ENCODE peak calls at places on chromosomes 5 and 9, in eight cellular contexts. Y is BJ, W is GM06990, Z is fibroblast of pulmonary artery, V is suprapubic skin, D is AG10803, U is cardiac fibroblast, E is neural progenitor cell. S is an unnamed sample.

GRCh38 chr9:126842220-126842842 is 18.1 kb upstream of the ZBTB34 start:
- DNase-seq in Y (no peak), W (no peak), Z (no peak), V (no peak), D (no peak), U (no peak), E (no peak), S (no peak)

GRCh38 chr5:88732181-88732633 is 150.8 kb downstream of the MEF2C start:
- DNase-seq in Y (no peak), W (peak; percentile 80), Z (peak; percentile 27), V (no peak), D (peak; percentile 69), U (peak; percentile 8), E (no peak), S (no peak)

GRCh38 chr9:136558373-136558772 is 12.5 kb upstream of the NOTCH1 start:
- DNase-seq in Y (no peak), W (no peak), Z (no peak), V (no peak), D (no peak), U (no peak), E (no peak), S (no peak)

GRCh38 chr9:115739096-115739875 is 414.3 kb upstream of the PAPPA start:
- DNase-seq in Y (no peak), W (no peak), Z (peak; percentile 52), V (no peak), D (peak; percentile 40), U (peak; percentile 44), E (no peak), S (peak; percentile 63)

GRCh38 chr9:98706651-98707103 is 2.1 kb downstream of the GABBR2 start:
- DNase-seq in Y (no peak), W (no peak), Z (peak; percentile 61), V (no peak), D (peak; percentile 49), U (peak; percentile 36), E (no peak), S (peak; percentile 25)

GRCh38 chr5:91556-92263 is at the start of gene PLEKHG4B:
- DNase-seq in Y (no peak), W (no peak), Z (no peak), V (peak; percentile 74), D (no peak), U (no peak), E (peak; percentile 93), S (no peak)

GRCh38 chr5:78537821-78538220 is 110.8 kb downstream of the LHFPL2 start:
- DNase-seq in Y (no peak), W (no peak), Z (peak; percentile 78), V (no peak), D (peak; percentile 62), U (peak; percentile 80), E (peak; percentile 64), S (peak; percentile 93)

GRCh38 chr5:42751044-42751443 is 5.6 kb upstream of the CCDC152 start:
- DNase-seq in Y (no peak), W (no peak), Z (no peak), V (no peak), D (no peak), U (no peak), E (peak; percentile 2), S (peak; percentile 43)

GRCh38 chr5:149860801-149861322 is 83.7 kb downstream of the PDE6A start:
- DNase-seq in Y (no peak), W (peak; percentile 48), Z (peak; percentile 58), V (no peak), D (no peak), U (peak; percentile 48), E (no peak), S (peak; percentile 85)

GRCh38 chr5:103866169-103866568 is 303.6 kb upstream of the NUDT12 start:
- DNase-seq in Y (no peak), W (no peak), Z (no peak), V (no peak), D (no peak), U (no peak), E (no peak), S (no peak)

DNA sequence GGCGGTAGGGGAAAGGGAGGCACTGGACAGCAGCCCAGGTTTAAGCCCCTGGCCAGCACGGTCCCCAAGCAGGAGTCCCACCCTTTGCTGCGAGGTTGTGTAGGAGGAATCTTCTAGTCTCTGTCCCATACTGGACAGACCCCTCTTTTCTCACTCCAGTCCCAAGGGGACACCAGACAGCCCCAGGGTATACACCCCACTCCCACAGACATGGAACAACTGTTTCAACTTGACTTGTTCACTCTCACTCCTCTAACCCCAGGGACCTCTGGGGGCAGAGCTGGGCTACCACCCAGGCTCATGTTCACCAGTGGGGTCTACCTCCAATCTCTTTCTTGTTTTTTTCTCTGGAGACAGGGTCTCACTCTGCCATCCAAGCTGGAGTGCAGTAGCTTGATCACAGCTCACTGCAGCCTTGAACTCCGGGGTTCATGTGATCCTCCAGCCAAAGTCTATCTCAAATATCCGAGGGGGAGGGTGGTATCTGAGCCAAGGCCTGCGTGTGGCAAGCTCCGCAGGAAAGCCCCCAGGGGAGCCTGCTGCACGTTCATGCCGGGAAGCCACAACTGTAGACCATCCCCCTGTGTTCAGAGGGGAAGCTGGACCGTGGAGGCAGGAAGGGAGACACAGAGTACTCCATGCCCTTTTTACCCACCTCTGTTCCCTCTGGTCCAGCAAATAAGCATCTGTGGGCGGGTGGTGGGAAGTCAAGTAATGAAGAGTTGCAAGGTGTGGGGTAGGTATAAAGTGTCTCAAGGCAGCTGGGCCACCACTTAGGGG is 1.8 kb downstream of the PTGES2 start:
- DNase-seq in Y (no peak), W (no peak), Z (no peak), V (no peak), D (no peak), U (peak; percentile 44), E (no peak), S (no peak)
- H3K4me3 ChIP-seq in Y (no peak overlapping the region), W (peak overlapping the region; percentile 91), Z (peak overlapping the region; percentile 3), V (peak overlapping the region; percentile 98), D (peak overlapping the region; percentile 17), U (no peak overlapping the region), E (no peak overlapping the region), S (peak overlapping the region; percentile 13)

GRCh38 chr5:174563899-174564298 is 160.5 kb upstream of the MSX2 start:
- DNase-seq in Y (no peak), W (no peak), Z (no peak), V (peak; percentile 53), D (no peak), U (no peak), E (no peak), S (no peak)

GRCh38 chr5:174571662-174572397 is 152.6 kb upstream of the MSX2 start:
- DNase-seq in Y (peak; percentile 82), W (no peak), Z (peak; percentile 94), V (peak; percentile 35), D (peak; percentile 76), U (peak; percentile 95), E (peak; percentile 17), S (peak; percentile 78)

GRCh38 chr5:174570662-174571061 is 153.7 kb upstream of the MSX2 start:
- DNase-seq in Y (no peak), W (no peak), Z (no peak), V (peak; percentile 4), D (no peak), U (no peak), E (no peak), S (no peak)

GRCh38 chr5:174572591-174572990 is 151.8 kb upstream of the MSX2 start:
- DNase-seq in Y (no peak), W (no peak), Z (no peak), V (no peak), D (no peak), U (no peak), E (no peak), S (no peak)

GRCh38 chr5:174567506-174568141 is 156.8 kb upstream of the MSX2 start:
- DNase-seq in Y (no peak), W (no peak), Z (no peak), V (peak; percentile 12), D (no peak), U (no peak), E (no peak), S (peak; percentile 84)
- TF ChIP-seq CTCF in Y (no peak), W (no peak), Z (no peak), V (no peak), D (no peak), U (no peak), E (no peak), S (no peak)

GRCh38 chr9:37966443-37967271 is 62.7 kb upstream of the SLC25A51 start:
- DNase-seq in Y (no peak), W (no peak), Z (no peak), V (no peak), D (no peak), U (no peak), E (no peak), S (peak; percentile 65)
- H3K4me3 ChIP-seq in Y (no peak overlapping the region), W (no peak overlapping the region), Z (no peak overlapping the region), V (no peak overlapping the region), D (no peak overlapping the region), U (no peak overlapping the region), E (no peak overlapping the region), S (no peak overlapping the region)

GRCh38 chr9:131020388-131020787 is 11.4 kb downstream of the LAMC3 start:
- DNase-seq in Y (peak; percentile 39), W (no peak), Z (peak; percentile 60), V (no peak), D (peak; percentile 90), U (peak; percentile 53), E (no peak), S (peak; percentile 50)

GRCh38 chr9:131017067-131017466 is 8.1 kb downstream of the LAMC3 start:
- DNase-seq in Y (no peak), W (no peak), Z (no peak), V (no peak), D (peak; percentile 16), U (no peak), E (no peak), S (no peak)

GRCh38 chr9:131020862-131021261 is 11.9 kb downstream of the LAMC3 start:
- DNase-seq in Y (no peak), W (no peak), Z (no peak), V (no peak), D (peak; percentile 47), U (peak; percentile 17), E (no peak), S (no peak)

GRCh38 chr9:131019387-131020239 is 10.6 kb downstream of the LAMC3 start:
- DNase-seq in Y (peak; percentile 63), W (no peak), Z (no peak), V (no peak), D (peak; percentile 79), U (no peak), E (no peak), S (no peak)

GRCh38 chr9:131018621-131019020 is 9.6 kb downstream of the LAMC3 start:
- DNase-seq in Y (no peak), W (no peak), Z (no peak), V (no peak), D (no peak), U (no peak), E (no peak), S (peak; percentile 24)
- TF ChIP-seq CTCF in Y (no peak), W (peak; percentile 18), Z (peak; percentile 14), V (no peak), D (no peak), U (peak; percentile 20), E (peak; percentile 37), S (peak; percentile 49)

S was measured in epithelial cell of esophagus.